ENCODE peak calls at places on chromosomes 4 and X, in four cellular contexts. One of them, this sample, is unnamed.

GRCh38 chrX:153885968-153886903 is at the start of gene L1CAM:
- DNase-seq in T-cell: no peak
- DNase-seq in activated CD8-positive, alpha-beta memory T cell treated with anti-CD3 and anti-CD28 coated beads for 4 hours: no peak
- DNase-seq in stimulated activated CD4-positive, alpha-beta T cell treated with anti-CD3 and anti-CD28 coated beads, Interleukin-15, amount 100 ng/mL, for 1 hour: peak; percentile 19
- DNase-seq in this sample: no peak

GRCh38 chr4:76799139-76799538 is 98.8 kb downstream of the SOWAHB start:
- DNase-seq in activated CD8-positive, alpha-beta memory T cell treated with anti-CD3 and anti-CD28 coated beads for 4 hours: no peak
- DNase-seq in stimulated activated CD4-positive, alpha-beta T cell treated with anti-CD3 and anti-CD28 coated beads, Interleukin-15, amount 100 ng/mL, for 1 hour: no peak
- DNase-seq in T-cell: no peak
- DNase-seq in this sample: no peak

GRCh38 chr4:125590158-125590557 is 275.4 kb downstream of the FAT4 start:
- DNase-seq in T-cell: no peak
- DNase-seq in stimulated activated CD4-positive, alpha-beta T cell treated with anti-CD3 and anti-CD28 coated beads, Interleukin-15, amount 100 ng/mL, for 1 hour: no peak
- DNase-seq in activated CD8-positive, alpha-beta memory T cell treated with anti-CD3 and anti-CD28 coated beads for 4 hours: no peak
- DNase-seq in this sample: no peak

GRCh38 chr4:38526412-38526811 is 137.6 kb upstream of the KLF3 start:
- DNase-seq in activated CD8-positive, alpha-beta memory T cell treated with anti-CD3 and anti-CD28 coated beads for 4 hours: no peak
- DNase-seq in stimulated activated CD4-positive, alpha-beta T cell treated with anti-CD3 and anti-CD28 coated beads, Interleukin-15, amount 100 ng/mL, for 1 hour: no peak
- DNase-seq in T-cell: no peak
- DNase-seq in this sample: no peak

GRCh38 chrX:1059576-1060561 is 152.6 kb downstream of the CRLF2 start:
- DNase-seq in stimulated activated CD4-positive, alpha-beta T cell treated with anti-CD3 and anti-CD28 coated beads, Interleukin-15, amount 100 ng/mL, for 1 hour: no peak
- DNase-seq in activated CD8-positive, alpha-beta memory T cell treated with anti-CD3 and anti-CD28 coated beads for 4 hours: no peak
- DNase-seq in T-cell: no peak
- DNase-seq in this sample: no peak

GRCh38 chrX:7074908-7075204 is 72.7 kb upstream of the STS start:
- DNase-seq in T-cell: no peak
- DNase-seq in activated CD8-positive, alpha-beta memory T cell treated with anti-CD3 and anti-CD28 coated beads for 4 hours: no peak
- DNase-seq in stimulated activated CD4-positive, alpha-beta T cell treated with anti-CD3 and anti-CD28 coated beads, Interleukin-15, amount 100 ng/mL, for 1 hour: no peak
- DNase-seq in this sample: no peak

GRCh38 chr4:73673286-73673685 is 53.0 kb upstream of the RASSF6 start:
- DNase-seq in activated CD8-positive, alpha-beta memory T cell treated with anti-CD3 and anti-CD28 coated beads for 4 hours: no peak
- DNase-seq in T-cell: no peak
- DNase-seq in stimulated activated CD4-positive, alpha-beta T cell treated with anti-CD3 and anti-CD28 coated beads, Interleukin-15, amount 100 ng/mL, for 1 hour: no peak
- DNase-seq in this sample: no peak

GRCh38 chr4:88107406-88108107 is 50.9 kb downstream of the ABCG2 start:
- DNase-seq in stimulated activated CD4-positive, alpha-beta T cell treated with anti-CD3 and anti-CD28 coated beads, Interleukin-15, amount 100 ng/mL, for 1 hour: no peak
- DNase-seq in T-cell: no peak
- DNase-seq in activated CD8-positive, alpha-beta memory T cell treated with anti-CD3 and anti-CD28 coated beads for 4 hours: no peak
- DNase-seq in this sample: no peak

GRCh38 chr4:163665521-163666334 is 171.2 kb downstream of the TMA16 start:
- DNase-seq in activated CD8-positive, alpha-beta memory T cell treated with anti-CD3 and anti-CD28 coated beads for 4 hours: no peak
- DNase-seq in T-cell: no peak
- DNase-seq in stimulated activated CD4-positive, alpha-beta T cell treated with anti-CD3 and anti-CD28 coated beads, Interleukin-15, amount 100 ng/mL, for 1 hour: no peak
- DNase-seq in this sample: no peak

GRCh38 chr4:141132689-141133145 is 552 bp downstream of the RNF150 start:
- DNase-seq in activated CD8-positive, alpha-beta memory T cell treated with anti-CD3 and anti-CD28 coated beads for 4 hours: no peak
- DNase-seq in T-cell: no peak
- DNase-seq in stimulated activated CD4-positive, alpha-beta T cell treated with anti-CD3 and anti-CD28 coated beads, Interleukin-15, amount 100 ng/mL, for 1 hour: no peak
- DNase-seq in this sample: no peak

GRCh38 chrX:16882188-16882587 is 12.0 kb upstream of the RBBP7 start:
- DNase-seq in stimulated activated CD4-positive, alpha-beta T cell treated with anti-CD3 and anti-CD28 coated beads, Interleukin-15, amount 100 ng/mL, for 1 hour: no peak
- DNase-seq in T-cell: no peak
- DNase-seq in activated CD8-positive, alpha-beta memory T cell treated with anti-CD3 and anti-CD28 coated beads for 4 hours: no peak
- DNase-seq in this sample: no peak

GRCh38 chr4:112933790-112934189 is 115.7 kb upstream of the ANK2 start:
- DNase-seq in activated CD8-positive, alpha-beta memory T cell treated with anti-CD3 and anti-CD28 coated beads for 4 hours: no peak
- DNase-seq in stimulated activated CD4-positive, alpha-beta T cell treated with anti-CD3 and anti-CD28 coated beads, Interleukin-15, amount 100 ng/mL, for 1 hour: no peak
- DNase-seq in T-cell: no peak
- DNase-seq in this sample: no peak

GRCh38 chr4:95428216-95429085 is 120.3 kb downstream of the UNC5C start:
- DNase-seq in activated CD8-positive, alpha-beta memory T cell treated with anti-CD3 and anti-CD28 coated beads for 4 hours: no peak
- DNase-seq in stimulated activated CD4-positive, alpha-beta T cell treated with anti-CD3 and anti-CD28 coated beads, Interleukin-15, amount 100 ng/mL, for 1 hour: no peak
- DNase-seq in T-cell: no peak
- DNase-seq in this sample: no peak

GRCh38 chr4:29002151-29002550 is 1718.0 kb upstream of the PCDH7 start:
- DNase-seq in stimulated activated CD4-positive, alpha-beta T cell treated with anti-CD3 and anti-CD28 coated beads, Interleukin-15, amount 100 ng/mL, for 1 hour: no peak
- DNase-seq in T-cell: no peak
- DNase-seq in activated CD8-positive, alpha-beta memory T cell treated with anti-CD3 and anti-CD28 coated beads for 4 hours: no peak
- DNase-seq in this sample: no peak

GRCh38 chrX:127884921-127885320 is 167.3 kb downstream of the ACTRT1 start:
- DNase-seq in stimulated activated CD4-positive, alpha-beta T cell treated with anti-CD3 and anti-CD28 coated beads, Interleukin-15, amount 100 ng/mL, for 1 hour: no peak
- DNase-seq in activated CD8-positive, alpha-beta memory T cell treated with anti-CD3 and anti-CD28 coated beads for 4 hours: no peak
- DNase-seq in T-cell: no peak
- DNase-seq in this sample: no peak

GRCh38 chrX:53556868-53557267 is 122.7 kb upstream of the HSD17B10 start:
- DNase-seq in activated CD8-positive, alpha-beta memory T cell treated with anti-CD3 and anti-CD28 coated beads for 4 hours: no peak
- DNase-seq in T-cell: no peak
- DNase-seq in stimulated activated CD4-positive, alpha-beta T cell treated with anti-CD3 and anti-CD28 coated beads, Interleukin-15, amount 100 ng/mL, for 1 hour: no peak
- DNase-seq in this sample: no peak

GRCh38 chr4:79492148-79492547 is 84.1 kb upstream of the GK2 start:
- DNase-seq in stimulated activated CD4-positive, alpha-beta T cell treated with anti-CD3 and anti-CD28 coated beads, Interleukin-15, amount 100 ng/mL, for 1 hour: no peak
- DNase-seq in activated CD8-positive, alpha-beta memory T cell treated with anti-CD3 and anti-CD28 coated beads for 4 hours: no peak
- DNase-seq in T-cell: no peak
- DNase-seq in this sample: no peak

GRCh38 chr4:12123709-12124108 is 695.0 kb upstream of the HS3ST1 start:
- DNase-seq in activated CD8-positive, alpha-beta memory T cell treated with anti-CD3 and anti-CD28 coated beads for 4 hours: no peak
- DNase-seq in stimulated activated CD4-positive, alpha-beta T cell treated with anti-CD3 and anti-CD28 coated beads, Interleukin-15, amount 100 ng/mL, for 1 hour: no peak
- DNase-seq in T-cell: no peak
- DNase-seq in this sample: no peak

GRCh38 chr4:118941149-118941548 is 52.5 kb downstream of the SYNPO2 start:
- DNase-seq in activated CD8-positive, alpha-beta memory T cell treated with anti-CD3 and anti-CD28 coated beads for 4 hours: no peak
- DNase-seq in stimulated activated CD4-positive, alpha-beta T cell treated with anti-CD3 and anti-CD28 coated beads, Interleukin-15, amount 100 ng/mL, for 1 hour: no peak
- DNase-seq in T-cell: no peak
- DNase-seq in this sample: peak; percentile 7

This sample was measured in SIG-M5.